ENCODE peak calls at places on chromosomes 6 and 20, in six cellular contexts. J is lung microvascular endothelial cell; T is stimulated activated naive CD8-positive, alpha-beta T cell treated with anti-CD3 and anti-CD28 coated beads, Interleukin-15, Interleukin-2, amounts not matched to agents 100 U/mL and 50 U/mL, for 24 hours; G is HuH-7.5; Y is OCI-LY7; A is pons. L is an unnamed sample.

GRCh38 chr6:157025459-157025858 is 248.3 kb downstream of the ARID1B start:
- DNase-seq in T (no peak), A (no peak), G (no peak), Y (no peak), J (no peak), L (no peak)

GRCh38 chr20:13868331-13868730 is 83.5 kb downstream of the NDUFAF5 start:
- DNase-seq in T (no peak), J (no peak), G (no peak), A (peak), Y (no peak), L (no peak)

GRCh38 chr6:28659250-28659566 is 133.5 kb downstream of the GPX5 start:
- DNase-seq in A (no peak), Y (no peak), T (no peak), G (no peak), J (no peak), L (no peak)

GRCh38 chr6:37130704-37131103 is 39.2 kb upstream of the PIM1 start:
- DNase-seq in A (no peak), G (no peak), T (no peak), Y (no peak), J (no peak), L (no peak)

GRCh38 chr6:29295181-29295585 is 6.3 kb upstream of the OR14J1 start:
- DNase-seq in A (no peak), T (no peak), J (no peak), G (no peak), Y (no peak), L (no peak)

GRCh38 chr6:2770171-2770570 is 5.0 kb downstream of the WRNIP1 start:
- DNase-seq in G (no peak), T (no peak), J (peak), Y (no peak), A (no peak), L (no peak)

GRCh38 chr6:147061152-147061551 is 143.1 kb upstream of the STXBP5 start:
- DNase-seq in A (no peak), T (no peak), G (no peak), J (no peak), Y (no peak), L (no peak)

GRCh38 chr6:80029442-80029841 is 25.0 kb downstream of the TTK start:
- DNase-seq in T (no peak), G (no peak), Y (no peak), J (no peak), A (no peak), L (no peak)

GRCh38 chr20:54654460-54654859 is 179.1 kb downstream of the DOK5 start:
- DNase-seq in T (no peak), G (no peak), Y (no peak), J (no peak), A (no peak), L (no peak)

GRCh38 chr6:15269619-15270018 is 23.8 kb downstream of the JARID2 start:
- DNase-seq in Y (no peak), J (no peak), G (no peak), T (no peak), A (no peak), L (no peak)

GRCh38 chr6:13304101-13304500 is 24.2 kb downstream of the TBC1D7 start:
- DNase-seq in J (no peak), A (peak), Y (no peak), G (no peak), T (no peak), L (no peak)

GRCh38 chr6:40492126-40492525 is 95.0 kb downstream of the LRFN2 start:
- DNase-seq in T (no peak), G (no peak), J (no peak), A (no peak), Y (no peak), L (no peak)

GRCh38 chr6:8446391-8446790 is 11.0 kb upstream of the SLC35B3 start:
- DNase-seq in T (no peak), J (no peak), A (no peak), Y (no peak), G (no peak), L (no peak)

GRCh38 chr6:163092846-163093245 is 321.7 kb upstream of the QKI start:
- DNase-seq in Y (no peak), A (peak), G (no peak), T (no peak), J (no peak), L (no peak)

GRCh38 chr6:14193524-14193923 is 76.0 kb downstream of the CD83 start:
- DNase-seq in T (no peak), Y (no peak), J (no peak), G (no peak), A (no peak), L (no peak)

GRCh38 chr6:16058188-16058780 is 70.6 kb upstream of the MYLIP start:
- DNase-seq in G (no peak), T (no peak), A (no peak), J (no peak), Y (no peak), L (no peak)

GRCh38 chr6:125110056-125110455 is 43.5 kb upstream of the TPD52L1 start:
- DNase-seq in A (no peak), T (no peak), Y (no peak), G (no peak), J (no peak), L (no peak)

GRCh38 chr6:44126320-44127149 is 717 bp downstream of the MRPL14 start:
- DNase-seq in A (no peak), G (peak), Y (peak), J (peak), T (peak), L (no peak)

GRCh38 chr6:150201285-150201684 is 58.4 kb downstream of the PPP1R14C start:
- DNase-seq in Y (no peak), G (no peak), J (no peak), A (no peak), T (no peak), L (no peak)

GRCh38 chr6:125219451-125219942 is 65.9 kb downstream of the TPD52L1 start:
- DNase-seq in Y (no peak), A (no peak), T (no peak), J (no peak), G (no peak), L (no peak)

GRCh38 chr20:62452475-62453095 is 23.2 kb downstream of the GATA5 start:
- DNase-seq in T (no peak), G (peak), J (no peak), A (no peak), Y (no peak), L (no peak)

GRCh38 chr20:1491281-1491840 is at the start of gene SIRPB2:
- DNase-seq in G (no peak), Y (no peak), T (no peak), A (peak), J (peak), L (no peak)

GRCh38 chr6:125415921-125416320 is 114.2 kb upstream of the HDDC2 start:
- DNase-seq in A (no peak), G (no peak), J (no peak), T (no peak), Y (no peak), L (no peak)

GRCh38 chr6:107658920-107659879 is 164.9 kb downstream of the SCML4 start:
- DNase-seq in A (no peak), J (no peak), G (no peak), Y (peak), T (no peak), L (no peak)

GRCh38 chr6:139748353-139749146 is 374.1 kb upstream of the CITED2 start:
- DNase-seq in J (no peak), G (peak), T (no peak), Y (no peak), A (no peak), L (no peak)

GRCh38 chr6:11083491-11083890 is 10.1 kb upstream of the SMIM13 start:
- DNase-seq in J (no peak), A (no peak), T (no peak), G (no peak), Y (no peak), L (no peak)

GRCh38 chr20:10637062-10637559 is 36.7 kb downstream of the JAG1 start:
- DNase-seq in J (peak), T (no peak), A (no peak), Y (no peak), G (no peak), L (no peak)

GRCh38 chr20:47125553-47126373 is 230.7 kb downstream of the ZMYND8 start:
- DNase-seq in G (no peak), T (no peak), J (no peak), A (no peak), Y (no peak), L (peak)

GRCh38 chr6:71544028-71544427 is 255.4 kb downstream of the OGFRL1 start:
- DNase-seq in J (no peak), Y (no peak), A (no peak), T (no peak), G (no peak), L (no peak)

GRCh38 chr6:11918021-11918738 is 93.9 kb upstream of the HIVEP1 start:
- DNase-seq in A (no peak), T (no peak), G (no peak), J (peak), Y (no peak), L (no peak)

GRCh38 chr6:162626869-162627268 is 100.7 kb downstream of the PRKN start:
- DNase-seq in G (no peak), A (no peak), Y (no peak), T (no peak), J (no peak), L (no peak)